ENCODE peak calls at places on chromosomes 16 and 17, in six cellular contexts. Y is NCI-H1105, F is HS-5, P is osteocyte, S is HT1080, I is NCI-H1417. O is an unnamed sample.

GRCh38 chr17:44780845-44781480 is 22.2 kb downstream of the ADAM11 start:
- DNase-seq in Y (no peak), F (no peak), P (no peak), S (no peak), I (no peak), O (no peak)

GRCh38 chr17:37147301-37147812 is 198.6 kb downstream of the AATF start:
- DNase-seq in Y (no peak), F (no peak), P (no peak), S (peak), I (peak), O (peak)

GRCh38 chr17:15648384-15648783 is 28.9 kb upstream of the FBXW10B start:
- DNase-seq in Y (no peak), F (no peak), P (no peak), S (no peak), I (no peak), O (peak)

GRCh38 chr16:4489030-4489429 is 12.8 kb downstream of the HMOX2 start:
- DNase-seq in Y (no peak), F (peak), P (no peak), S (peak), I (no peak), O (peak)

GRCh38 chr16:66776457-66776856 is 24.9 kb downstream of the TERB1 start:
- DNase-seq in Y (no peak), F (no peak), P (no peak), S (no peak), I (no peak), O (no peak)

GRCh38 chr16:2925951-2926659 is 14.4 kb downstream of the FLYWCH1 start:
- DNase-seq in Y (no peak), F (no peak), P (no peak), S (no peak), I (no peak), O (no peak)

GRCh38 chr16:28863929-28864886 is 565 bp downstream of the SH2B1 start:
- DNase-seq in Y (no peak), F (no peak), P (no peak), S (no peak), I (no peak), O (no peak)

GRCh38 chr16:15583526-15583925 is 59.4 kb downstream of the MARF1 start:
- DNase-seq in Y (no peak), F (no peak), P (no peak), S (no peak), I (no peak), O (no peak)

GRCh38 chr17:15651583-15652110 is 32.1 kb upstream of the FBXW10B start:
- DNase-seq in Y (peak), F (peak), P (peak), S (peak), I (peak), O (peak)

GRCh38 chr16:13958438-13958837 is 38.5 kb downstream of the ERCC4 start:
- DNase-seq in Y (no peak), F (no peak), P (no peak), S (no peak), I (no peak), O (peak)